ENCODE peak calls at places on chromosomes 16 and 17, in five cellular contexts. M is breast epithelium, Z is cardiac fibroblast, C is mesothelial cell of epicardium, E is WERI-Rb-1. O is an unnamed sample.
A peak's percentile ranks its signal among the peaks of the same experiment; 100 is the strongest.

GRCh38 chr17:57919912-57920311 is 35.3 kb downstream of the CUEDC1 start:
- DNase-seq in M (no peak), Z (no peak), C (no peak), E (no peak), O (no peak)

GRCh38 chr17:79461041-79461440 is 149.8 kb downstream of the RBFOX3 start:
- DNase-seq in M (no peak), Z (peak; percentile 18), C (no peak), E (no peak), O (no peak)

GRCh38 chr17:51085150-51085805 is 35.4 kb downstream of the SPAG9 start:
- DNase-seq in M (no peak), Z (peak; percentile 59), C (no peak), E (no peak), O (no peak)

GRCh38 chr16:79090966-79091365 is 509.6 kb downstream of the MAF start:
- DNase-seq in M (no peak), Z (no peak), C (no peak), E (no peak), O (no peak)

GRCh38 chr17:83031321-83031945 is 48.0 kb upstream of the METRNL start:
- DNase-seq in M (no peak), Z (no peak), C (no peak), E (no peak), O (no peak)

GRCh38 chr16:1642753-1643152 is 30.6 kb downstream of the CRAMP1 start:
- DNase-seq in M (no peak), Z (no peak), C (no peak), E (no peak), O (no peak)

GRCh38 chr16:50853329-50853728 is 111.4 kb downstream of the CYLD start:
- DNase-seq in M (no peak), Z (no peak), C (no peak), E (no peak), O (no peak)

GRCh38 chr16:81042821-81043220 is 7.2 kb downstream of the ATMIN start:
- DNase-seq in M (no peak), Z (no peak), C (no peak), E (no peak), O (no peak)

GRCh38 chr16:1871974-1872635 is at the start of gene MEIOB:
- DNase-seq in M (no peak), Z (peak; percentile 15), C (no peak), E (no peak), O (peak; percentile 72)

GRCh38 chr17:70109497-70109896 is 34.5 kb downstream of the KCNJ16 start:
- DNase-seq in M (no peak), Z (peak; percentile 42), C (no peak), E (peak; percentile 95), O (no peak)

GRCh38 chr17:81840826-81841778 is 6.3 kb upstream of the PPP1R27 start:
- DNase-seq in M (peak; percentile 87), Z (no peak), C (no peak), E (peak; percentile 49), O (no peak)

GRCh38 chr16:1914759-1915387 is 3.3 kb downstream of the HS3ST6 start:
- DNase-seq in M (no peak), Z (no peak), C (no peak), E (no peak), O (no peak)

GRCh38 chr17:2517539-2517938 is 5.9 kb upstream of the METTL16 start:
- DNase-seq in M (no peak), Z (no peak), C (no peak), E (no peak), O (no peak)

GRCh38 chr17:41415411-41415810 is 9.0 kb downstream of the KRT37 start:
- DNase-seq in M (no peak), Z (no peak), C (no peak), E (no peak), O (no peak)

GRCh38 chr16:85168732-85169256 is 56.5 kb upstream of the CIBAR2 start:
- DNase-seq in M (no peak), Z (peak; percentile 57), C (no peak), E (no peak), O (peak; percentile 83)

GRCh38 chr17:67055041-67055443 is 10.7 kb downstream of the CACNG1 start:
- DNase-seq in M (peak; percentile 4), Z (no peak), C (no peak), E (peak; percentile 16), O (no peak)

GRCh38 chr16:70429888-70430666 is 8.8 kb downstream of the ST3GAL2 start:
- DNase-seq in M (no peak), Z (no peak), C (no peak), E (no peak), O (no peak)

GRCh38 chr17:9467518-9467917 is 108.1 kb downstream of the STX8 start:
- DNase-seq in M (no peak), Z (no peak), C (no peak), E (peak; percentile 19), O (peak; percentile 30)

GRCh38 chr17:4950757-4951204 is at the start of gene ENO3:
- DNase-seq in M (no peak), Z (no peak), C (no peak), E (peak; percentile 78), O (peak; percentile 63)

GRCh38 chr16:11742041-11742535 is 569 bp downstream of the TXNDC11 start:
- DNase-seq in M (peak; percentile 26), Z (peak; percentile 13), C (no peak), E (peak; percentile 25), O (no peak)

GRCh38 chr16:47285001-47285400 is 141.3 kb upstream of the NETO2 start:
- DNase-seq in M (no peak), Z (no peak), C (no peak), E (no peak), O (no peak)

DNA sequence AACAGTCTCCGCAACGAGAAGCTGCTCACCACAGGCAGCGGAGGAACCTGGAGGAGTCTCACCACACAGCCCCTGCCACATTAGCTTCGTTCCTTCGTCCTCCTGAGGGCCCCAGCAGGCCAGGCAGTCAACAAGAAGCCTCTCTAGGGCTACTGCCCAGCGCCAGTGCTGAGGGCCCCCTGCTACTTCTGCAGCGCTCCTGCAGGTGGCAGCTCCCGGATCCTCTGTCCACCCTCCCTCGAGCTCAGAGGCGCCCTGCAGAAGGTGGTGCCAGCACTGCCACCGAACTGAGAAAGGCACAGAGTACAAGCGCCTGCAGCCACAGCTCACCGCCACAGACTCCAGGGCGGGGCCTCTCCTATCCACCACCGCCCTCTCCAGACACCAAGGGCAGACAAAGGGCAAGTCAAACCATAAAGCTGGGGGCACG is 27.3 kb downstream of the KDM8 start:
- DNase-seq in M (no peak), Z (no peak), C (no peak), E (no peak), O (no peak)
- TF ChIP-seq CTCF in M (no peak), Z (no peak), C (no peak), E (peak; percentile 34), O (no peak)

DNA sequence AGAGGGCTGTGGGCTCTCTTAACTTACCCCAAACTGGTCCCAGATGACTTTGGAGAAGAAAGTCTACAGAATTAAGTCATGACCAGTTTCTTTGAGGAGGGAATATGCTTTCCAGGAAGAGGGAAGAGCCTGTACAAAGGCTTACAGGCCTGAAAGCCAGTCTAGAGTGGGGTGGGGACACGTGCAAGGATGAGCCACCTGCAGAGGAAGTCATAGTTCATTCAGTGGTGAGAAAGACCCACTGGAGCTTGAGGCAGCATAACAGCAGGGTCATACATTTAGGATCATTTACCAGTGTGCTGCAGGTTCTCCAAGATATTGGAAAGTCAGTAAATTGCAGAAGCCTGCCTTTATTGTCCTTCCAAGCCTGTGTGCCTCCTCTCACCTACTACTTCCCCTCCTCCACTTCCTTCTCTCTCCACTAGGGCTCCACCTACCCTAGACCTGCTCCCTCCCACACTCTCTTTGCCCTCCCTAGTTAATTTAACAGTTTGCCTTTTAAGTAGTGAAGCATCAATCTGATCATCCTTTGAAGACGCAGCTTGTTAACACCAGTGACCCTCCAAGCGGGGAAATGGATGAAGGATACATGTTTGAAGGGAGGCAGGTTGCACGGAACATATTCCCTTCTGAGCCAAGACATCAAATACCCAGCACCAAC is 40.2 kb downstream of the CDRT15 start:
- DNase-seq in M (no peak), Z (no peak), C (no peak), E (no peak), O (no peak)
- TF ChIP-seq CTCF in M (no peak), Z (peak; percentile 14), C (no peak), E (peak; percentile 32), O (peak; percentile 39)

GRCh38 chr16:89156740-89157645 is 14.6 kb upstream of the CDH15 start:
- DNase-seq in M (no peak), Z (no peak), C (no peak), E (no peak), O (no peak)

GRCh38 chr16:89157778-89158177 is 13.8 kb upstream of the CDH15 start:
- DNase-seq in M (no peak), Z (no peak), C (no peak), E (no peak), O (no peak)

GRCh38 chr16:89159850-89160354 is 11.6 kb upstream of the CDH15 start:
- DNase-seq in M (no peak), Z (no peak), C (no peak), E (no peak), O (no peak)

GRCh38 chr16:89160977-89161701 is 10.4 kb upstream of the CDH15 start:
- DNase-seq in M (no peak), Z (no peak), C (no peak), E (no peak), O (no peak)

GRCh38 chr16:89159174-89159849 is 12.2 kb upstream of the CDH15 start:
- DNase-seq in M (no peak), Z (no peak), C (no peak), E (no peak), O (no peak)
- TF ChIP-seq CTCF in M (no peak), Z (no peak), C (no peak), E (no peak), O (no peak)

GRCh38 chr17:34750004-34750403 is 170.6 kb downstream of the TMEM132E start:
- DNase-seq in M (no peak), Z (no peak), C (no peak), E (peak; percentile 21), O (no peak)
- TF ChIP-seq CTCF in M (no peak), Z (no peak), C (no peak), E (peak; percentile 35), O (no peak)

GRCh38 chr17:38867179-38867994 is 2.5 kb upstream of the LASP1 start:
- DNase-seq in M (no peak), Z (peak; percentile 89), C (no peak), E (peak; percentile 50), O (peak; percentile 71)
- TF ChIP-seq CTCF in M (no peak), Z (no peak), C (peak; percentile 58), E (no peak), O (peak; percentile 66)

DNA sequence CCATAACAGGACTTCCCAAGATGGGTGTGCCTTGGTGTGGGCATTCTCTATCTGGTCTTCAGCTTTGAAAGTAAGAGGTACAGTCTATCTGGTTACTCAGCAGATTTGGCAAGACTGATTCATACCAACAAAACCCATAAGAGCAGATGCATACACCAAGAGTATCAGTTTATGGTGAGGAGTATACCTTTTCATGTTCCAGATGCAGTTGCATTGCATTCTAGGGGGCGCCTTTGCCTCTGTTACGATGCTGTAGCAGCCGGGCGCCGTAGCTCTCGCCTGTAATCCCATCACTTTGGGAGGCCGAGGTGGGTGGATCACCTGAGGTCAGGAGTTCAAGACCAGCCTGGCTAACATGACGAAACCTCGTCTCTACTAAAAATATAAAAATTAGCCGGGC is 31.1 kb upstream of the CARMIL2 start:
- DNase-seq in M (no peak), Z (no peak), C (no peak), E (peak; percentile 14), O (no peak)
- TF ChIP-seq CTCF in M (no peak), Z (no peak), C (no peak), E (peak; percentile 26), O (no peak)

O was measured in glutamatergic neuron.